ENCODE peak calls at places on chromosomes 1 and 21, in nine cellular contexts. W is esophagus squamous epithelium, I is GM23338, E is AG04450, U is RWPE1, Z is ovary, A is adrenal gland, Q is heart left ventricle, L is left ventricle myocardium inferior. M is an unnamed sample.

GRCh38 chr1:63679076-63679475 is 85.9 kb downstream of the PGM1 start:
- DNase-seq in Z (no peak), W (no peak), L (no peak), Q (no peak), I (no peak), A (no peak), U (no peak), E (no peak), M (no peak)

GRCh38 chr1:199946305-199947155 is 81.0 kb upstream of the NR5A2 start:
- DNase-seq in Z (no peak), W (no peak), L (no peak), I (no peak), A (no peak), E (no peak), U (no peak), Q (no peak), M (no peak)

GRCh38 chr21:17436626-17437111 is 76.2 kb upstream of the CXADR start:
- DNase-seq in L (no peak), E (no peak), U (no peak), A (no peak), Q (no peak), W (no peak), Z (no peak), I (peak), M (no peak)

GRCh38 chr1:236140705-236141446 is 1.5 kb upstream of the GPR137B start:
- DNase-seq in W (no peak), Z (no peak), I (peak), L (no peak), A (no peak), U (peak), E (no peak), Q (no peak), M (no peak)

GRCh38 chr1:55714230-55714629 is 499.1 kb upstream of the USP24 start:
- DNase-seq in U (no peak), A (no peak), I (no peak), Z (no peak), E (no peak), L (no peak), Q (no peak), W (no peak), M (no peak)

GRCh38 chr1:93740601-93741031 is 59.0 kb upstream of the BCAR3 start:
- DNase-seq in Q (peak), E (no peak), I (no peak), Z (no peak), U (no peak), L (no peak), W (no peak), A (no peak), M (no peak)

GRCh38 chr1:248696261-248696660 is 6.3 kb downstream of the OR14I1 start:
- DNase-seq in L (no peak), E (no peak), Z (no peak), A (no peak), U (no peak), W (no peak), Q (no peak), I (no peak), M (no peak)

GRCh38 chr1:41592451-41593125 is 108.1 kb upstream of the EDN2 start:
- DNase-seq in W (no peak), U (no peak), A (no peak), Q (no peak), I (no peak), E (no peak), Z (no peak), L (no peak), M (no peak)

GRCh38 chr21:21624674-21625073 is 626.5 kb downstream of the NCAM2 start:
- DNase-seq in Q (no peak), A (no peak), E (peak), W (no peak), Z (no peak), L (no peak), U (no peak), I (no peak), M (no peak)

GRCh38 chr1:179128520-179128919 is 46.6 kb downstream of the TOR3A start:
- DNase-seq in W (no peak), A (no peak), L (no peak), I (no peak), E (no peak), U (no peak), Q (no peak), Z (no peak), M (no peak)

GRCh38 chr1:180953291-180953747 is 40.6 kb downstream of the KIAA1614 start:
- DNase-seq in L (no peak), A (no peak), U (peak), E (no peak), I (peak), Q (no peak), Z (no peak), W (no peak), M (no peak)

GRCh38 chr1:3907031-3907534 is 7.0 kb upstream of the C1orf174 start:
- DNase-seq in U (no peak), Z (no peak), I (peak), A (no peak), L (no peak), W (no peak), Q (no peak), E (no peak), M (no peak)

GRCh38 chr1:86504130-86504479 is 35.4 kb downstream of the CLCA1 start:
- DNase-seq in I (peak), Z (peak), U (no peak), A (no peak), L (no peak), Q (peak), E (no peak), W (no peak), M (no peak)

GRCh38 chr1:39788758-39789570 is at the start of gene BMP8B:
- DNase-seq in Z (no peak), A (peak), Q (peak), I (peak), W (peak), U (peak), L (peak), E (no peak), M (no peak)

GRCh38 chr1:42282024-42282579 is 52.9 kb downstream of the FOXJ3 start:
- DNase-seq in Z (no peak), A (no peak), E (peak), Q (no peak), U (no peak), I (no peak), L (no peak), W (no peak), M (no peak)

GRCh38 chr1:48229309-48229708 is 6.8 kb downstream of the SLC5A9 start:
- DNase-seq in E (no peak), I (no peak), A (no peak), W (no peak), L (no peak), Q (no peak), Z (no peak), U (no peak), M (no peak)

GRCh38 chr1:85585845-85586244 is 5.3 kb downstream of the CCN1 start:
- DNase-seq in W (no peak), A (no peak), I (no peak), U (no peak), L (no peak), Z (no peak), E (peak), Q (no peak), M (no peak)

GRCh38 chr1:200399860-200400259 is 10.0 kb downstream of the ZNF281 start:
- DNase-seq in Q (no peak), L (no peak), I (no peak), Z (no peak), W (no peak), E (no peak), U (no peak), A (no peak), M (no peak)

GRCh38 chr1:4638347-4638734 is 16.1 kb upstream of the AJAP1 start:
- DNase-seq in A (no peak), I (no peak), L (no peak), Z (no peak), U (no peak), E (no peak), W (no peak), Q (no peak), M (no peak)

GRCh38 chr1:245682638-245683376 is 528.0 kb downstream of the KIF26B start:
- DNase-seq in E (no peak), I (no peak), U (no peak), Z (no peak), Q (peak), L (no peak), A (no peak), W (no peak), M (no peak)

GRCh38 chr1:113871597-113872113 is at the start of gene PTPN22:
- DNase-seq in A (peak), W (no peak), U (no peak), Q (peak), I (no peak), E (peak), L (no peak), Z (no peak), M (no peak)

GRCh38 chr1:40407453-40407852 is 33.9 kb downstream of the SMAP2 start:
- DNase-seq in I (no peak), E (no peak), A (no peak), W (no peak), L (no peak), Q (no peak), Z (no peak), U (no peak), M (no peak)

GRCh38 chr1:206909167-206909882 is 12.1 kb downstream of the IL24 start:
- DNase-seq in E (no peak), Z (peak), A (peak), U (peak), L (peak), I (peak), Q (peak), W (no peak), M (no peak)

GRCh38 chr1:85297855-85298629 is 21.6 kb upstream of the BCL10 start:
- DNase-seq in U (peak), A (peak), L (no peak), I (no peak), W (no peak), Q (peak), Z (no peak), E (peak), M (peak)

GRCh38 chr1:236413688-236414087 is 19.6 kb downstream of the EDARADD start:
- DNase-seq in A (no peak), E (no peak), Z (no peak), Q (no peak), I (no peak), L (no peak), U (no peak), W (no peak), M (no peak)

GRCh38 chr1:47996406-47997226 is 569 bp downstream of the TRABD2B start:
- DNase-seq in Q (peak), W (no peak), L (no peak), I (peak), E (no peak), Z (peak), A (no peak), U (no peak), M (no peak)

GRCh38 chr1:37602750-37603694 is 7.3 kb upstream of the GNL2 start:
- DNase-seq in E (no peak), L (no peak), Z (no peak), A (peak), W (no peak), I (peak), Q (no peak), U (peak), M (no peak)

GRCh38 chr1:153380711-153381110 is 5.3 kb upstream of the S100A12 start:
- DNase-seq in E (no peak), A (no peak), U (no peak), Q (no peak), I (no peak), Z (no peak), W (no peak), L (no peak), M (no peak)

GRCh38 chr21:33844104-33844889 is 71.3 kb downstream of the ATP5PO start:
- DNase-seq in A (peak), W (no peak), U (no peak), Q (peak), I (no peak), E (no peak), Z (no peak), L (peak), M (no peak)

GRCh38 chr1:172003766-172004530 is 162.7 kb downstream of the DNM3 start:
- DNase-seq in E (no peak), A (no peak), I (no peak), Q (no peak), U (no peak), L (no peak), W (no peak), Z (no peak), M (no peak)

GRCh38 chr1:171999756-172000155 is 158.5 kb downstream of the DNM3 start:
- DNase-seq in I (no peak), A (no peak), Q (no peak), L (no peak), W (no peak), U (no peak), E (no peak), Z (no peak), M (no peak)

GRCh38 chr1:172004671-172005070 is 163.4 kb downstream of the DNM3 start:
- DNase-seq in A (no peak), I (no peak), L (no peak), Q (no peak), W (no peak), Z (no peak), U (no peak), E (no peak), M (no peak)

GRCh38 chr1:172005856-172006255 is 164.6 kb downstream of the DNM3 start:
- DNase-seq in A (no peak), L (no peak), U (no peak), W (no peak), Z (no peak), I (no peak), E (no peak), Q (no peak), M (no peak)

DNA sequence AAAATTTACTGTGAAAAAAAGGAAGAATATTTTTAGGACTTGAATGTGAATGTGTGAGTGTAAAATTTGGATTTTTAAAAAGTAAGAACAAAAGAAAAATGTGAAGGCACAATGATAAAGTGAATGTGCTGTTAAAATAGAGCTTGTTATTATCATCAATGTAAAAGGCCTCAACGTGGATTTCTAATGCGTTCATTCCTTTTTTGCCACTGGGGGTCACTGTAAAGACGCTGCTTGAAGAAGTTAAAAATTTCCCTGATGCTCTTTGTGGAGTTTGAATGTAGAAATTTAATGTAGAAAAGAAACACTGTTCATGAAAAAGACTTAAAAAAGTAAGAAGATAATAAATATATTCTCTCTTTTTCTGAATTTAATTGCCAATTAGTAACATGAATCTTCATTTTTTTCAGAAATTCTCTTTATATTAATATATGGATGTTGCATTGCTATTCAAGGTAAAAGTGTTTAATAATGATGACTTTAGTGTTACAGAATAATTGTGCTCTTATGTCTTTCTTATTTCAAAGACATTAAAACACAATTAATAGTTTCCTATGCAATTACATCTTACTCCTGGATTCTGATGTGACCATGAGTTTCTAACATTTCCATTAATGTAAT is 161.5 kb downstream of the DNM3 start:
- DNase-seq in W (no peak), A (peak), L (no peak), Q (no peak), E (peak), I (peak), U (peak), Z (no peak), M (no peak)
- TF ChIP-seq CTCF in W (peak), A (peak), L (peak), Q (peak), E (peak), I (peak), U (peak), Z (peak), M (peak)

DNA sequence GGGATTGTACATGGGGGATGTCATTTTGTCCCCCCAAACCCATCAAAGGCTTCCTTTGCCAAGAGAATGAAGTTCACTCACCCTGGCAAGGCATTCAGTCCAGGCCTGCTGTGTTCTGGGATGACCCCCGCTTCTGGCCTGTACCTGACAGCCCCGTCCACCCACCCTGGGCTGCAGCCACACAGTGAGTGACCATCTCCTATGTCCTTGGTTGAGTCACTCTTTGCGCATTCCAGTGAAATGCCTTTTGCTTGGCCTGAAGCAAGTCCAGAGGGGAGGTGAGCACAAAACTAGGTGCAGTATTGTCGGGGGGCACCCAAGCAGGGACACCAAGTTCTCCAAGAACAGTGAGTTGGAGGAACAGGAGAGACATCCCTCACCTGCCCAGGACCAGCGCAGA is 10.2 kb downstream of the TMPRSS3 start:
- DNase-seq in Q (no peak), I (no peak), Z (no peak), A (no peak), W (no peak), U (no peak), L (no peak), E (no peak), M (no peak)
- H3K27ac ChIP-seq in Q (no peak), I (no peak), Z (no peak), A (no peak), W (no peak), U (no peak), L (no peak), E (no peak), M (no peak)

DNA sequence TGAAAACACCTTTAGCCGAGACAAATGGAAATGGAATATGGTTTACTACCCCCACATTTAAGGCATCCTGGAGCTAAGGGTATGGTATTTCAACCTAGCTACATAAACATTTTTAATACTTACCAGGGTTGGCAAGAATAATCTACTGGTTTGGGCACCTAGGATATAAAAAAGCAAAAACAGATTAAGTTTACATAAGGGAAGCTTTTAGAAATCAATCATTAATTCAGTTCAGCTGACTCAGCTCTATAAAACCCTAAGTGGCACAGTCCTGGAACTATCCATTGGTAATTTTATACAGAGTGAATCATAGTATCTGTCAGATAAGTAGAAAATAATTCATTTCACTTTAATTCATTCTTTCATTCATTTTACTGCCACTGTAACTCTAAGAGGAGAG is 355.2 kb downstream of the VAV3 start:
- DNase-seq in L (no peak), A (no peak), I (no peak), E (no peak), U (no peak), W (no peak), Q (no peak), Z (no peak), M (no peak)
- TF ChIP-seq CTCF in L (no peak), A (no peak), I (no peak), E (no peak), U (no peak), W (no peak), Q (no peak), Z (no peak), M (no peak)

GRCh38 chr1:201888282-201889033 is at the start of gene SHISA4:
- DNase-seq in Z (peak), E (no peak), Q (peak), I (peak), L (peak), U (no peak), W (no peak), A (peak), M (peak)
- H3K27ac ChIP-seq in Z (peak), E (peak), Q (peak), I (no peak), L (peak), U (peak), W (peak), A (no peak), M (peak)

M was measured in thoracic aorta.